ENCODE peak calls at places on chromosome 18, in four cellular contexts. One of them, this sample, is unnamed.

GRCh38 chr18:13893418-13893760 is 21.9 kb downstream of the MC2R start:
- ATAC-seq in activated CD8-positive, alpha-beta memory T cell treated with anti-CD3 and anti-CD28 coated beads, Interleukin-2, amount 10 ng/mL, durations not matched to agents 7 days and 5 days: no peak
- ATAC-seq in activated CD8-positive, alpha-beta T cell treated with anti-CD3 and anti-CD28 coated beads for 36 hours: no peak
- ATAC-seq in gastroesophageal sphincter: no peak
- ATAC-seq in this sample: peak

GRCh38 chr18:48990497-48991298 is 39.9 kb upstream of the SMAD7 start:
- ATAC-seq in activated CD8-positive, alpha-beta memory T cell treated with anti-CD3 and anti-CD28 coated beads, Interleukin-2, amount 10 ng/mL, durations not matched to agents 7 days and 5 days: no peak
- ATAC-seq in activated CD8-positive, alpha-beta T cell treated with anti-CD3 and anti-CD28 coated beads for 36 hours: peak
- ATAC-seq in gastroesophageal sphincter: no peak
- ATAC-seq in this sample: peak

GRCh38 chr18:45566025-45566740 is 49.1 kb upstream of the SLC14A2 start:
- ATAC-seq in activated CD8-positive, alpha-beta memory T cell treated with anti-CD3 and anti-CD28 coated beads, Interleukin-2, amount 10 ng/mL, durations not matched to agents 7 days and 5 days: no peak
- ATAC-seq in activated CD8-positive, alpha-beta T cell treated with anti-CD3 and anti-CD28 coated beads for 36 hours: no peak
- ATAC-seq in gastroesophageal sphincter: peak
- ATAC-seq in this sample: no peak

GRCh38 chr18:46660955-46661749 is 4.1 kb upstream of the LOXHD1 start:
- ATAC-seq in activated CD8-positive, alpha-beta memory T cell treated with anti-CD3 and anti-CD28 coated beads, Interleukin-2, amount 10 ng/mL, durations not matched to agents 7 days and 5 days: no peak
- ATAC-seq in activated CD8-positive, alpha-beta T cell treated with anti-CD3 and anti-CD28 coated beads for 36 hours: no peak
- ATAC-seq in gastroesophageal sphincter: no peak
- ATAC-seq in this sample: no peak

GRCh38 chr18:21184396-21184996 is 57.5 kb upstream of the GREB1L start:
- ATAC-seq in activated CD8-positive, alpha-beta memory T cell treated with anti-CD3 and anti-CD28 coated beads, Interleukin-2, amount 10 ng/mL, durations not matched to agents 7 days and 5 days: no peak
- ATAC-seq in activated CD8-positive, alpha-beta T cell treated with anti-CD3 and anti-CD28 coated beads for 36 hours: no peak
- ATAC-seq in gastroesophageal sphincter: no peak
- ATAC-seq in this sample: no peak

GRCh38 chr18:77234504-77235365 is 14.9 kb upstream of the GALR1 start:
- ATAC-seq in activated CD8-positive, alpha-beta memory T cell treated with anti-CD3 and anti-CD28 coated beads, Interleukin-2, amount 10 ng/mL, durations not matched to agents 7 days and 5 days: no peak
- ATAC-seq in activated CD8-positive, alpha-beta T cell treated with anti-CD3 and anti-CD28 coated beads for 36 hours: no peak
- ATAC-seq in gastroesophageal sphincter: no peak
- ATAC-seq in this sample: no peak

GRCh38 chr18:59994357-59994756 is 94.6 kb downstream of the PMAIP1 start:
- ATAC-seq in activated CD8-positive, alpha-beta memory T cell treated with anti-CD3 and anti-CD28 coated beads, Interleukin-2, amount 10 ng/mL, durations not matched to agents 7 days and 5 days: no peak
- ATAC-seq in activated CD8-positive, alpha-beta T cell treated with anti-CD3 and anti-CD28 coated beads for 36 hours: no peak
- ATAC-seq in gastroesophageal sphincter: no peak
- ATAC-seq in this sample: no peak

GRCh38 chr18:35616664-35617423 is 35.3 kb downstream of the GALNT1 start:
- ATAC-seq in activated CD8-positive, alpha-beta memory T cell treated with anti-CD3 and anti-CD28 coated beads, Interleukin-2, amount 10 ng/mL, durations not matched to agents 7 days and 5 days: peak
- ATAC-seq in activated CD8-positive, alpha-beta T cell treated with anti-CD3 and anti-CD28 coated beads for 36 hours: peak
- ATAC-seq in gastroesophageal sphincter: peak
- ATAC-seq in this sample: peak

GRCh38 chr18:23887493-23887892 is 127.1 kb upstream of the TTC39C start:
- ATAC-seq in activated CD8-positive, alpha-beta memory T cell treated with anti-CD3 and anti-CD28 coated beads, Interleukin-2, amount 10 ng/mL, durations not matched to agents 7 days and 5 days: no peak
- ATAC-seq in activated CD8-positive, alpha-beta T cell treated with anti-CD3 and anti-CD28 coated beads for 36 hours: no peak
- ATAC-seq in gastroesophageal sphincter: no peak
- ATAC-seq in this sample: no peak

GRCh38 chr18:61589053-61589723 is 256.0 kb downstream of the CDH20 start:
- ATAC-seq in activated CD8-positive, alpha-beta memory T cell treated with anti-CD3 and anti-CD28 coated beads, Interleukin-2, amount 10 ng/mL, durations not matched to agents 7 days and 5 days: no peak
- ATAC-seq in activated CD8-positive, alpha-beta T cell treated with anti-CD3 and anti-CD28 coated beads for 36 hours: no peak
- ATAC-seq in gastroesophageal sphincter: no peak
- ATAC-seq in this sample: no peak

GRCh38 chr18:58605027-58606020 is 23.6 kb downstream of the ALPK2 start:
- ATAC-seq in activated CD8-positive, alpha-beta memory T cell treated with anti-CD3 and anti-CD28 coated beads, Interleukin-2, amount 10 ng/mL, durations not matched to agents 7 days and 5 days: no peak
- ATAC-seq in activated CD8-positive, alpha-beta T cell treated with anti-CD3 and anti-CD28 coated beads for 36 hours: peak
- ATAC-seq in gastroesophageal sphincter: no peak
- ATAC-seq in this sample: peak

GRCh38 chr18:1053654-1054315 is 149.1 kb downstream of the ADCYAP1 start:
- ATAC-seq in activated CD8-positive, alpha-beta memory T cell treated with anti-CD3 and anti-CD28 coated beads, Interleukin-2, amount 10 ng/mL, durations not matched to agents 7 days and 5 days: no peak
- ATAC-seq in activated CD8-positive, alpha-beta T cell treated with anti-CD3 and anti-CD28 coated beads for 36 hours: no peak
- ATAC-seq in gastroesophageal sphincter: no peak
- ATAC-seq in this sample: no peak

GRCh38 chr18:59075923-59076322 is 63.8 kb upstream of the SEC11C start:
- ATAC-seq in activated CD8-positive, alpha-beta memory T cell treated with anti-CD3 and anti-CD28 coated beads, Interleukin-2, amount 10 ng/mL, durations not matched to agents 7 days and 5 days: no peak
- ATAC-seq in activated CD8-positive, alpha-beta T cell treated with anti-CD3 and anti-CD28 coated beads for 36 hours: no peak
- ATAC-seq in gastroesophageal sphincter: no peak
- ATAC-seq in this sample: no peak

GRCh38 chr18:58407263-58407648 is 221.6 kb downstream of the ALPK2 start:
- ATAC-seq in activated CD8-positive, alpha-beta memory T cell treated with anti-CD3 and anti-CD28 coated beads, Interleukin-2, amount 10 ng/mL, durations not matched to agents 7 days and 5 days: no peak
- ATAC-seq in activated CD8-positive, alpha-beta T cell treated with anti-CD3 and anti-CD28 coated beads for 36 hours: no peak
- ATAC-seq in gastroesophageal sphincter: no peak
- ATAC-seq in this sample: no peak

GRCh38 chr18:14933049-14933851 is 185.3 kb downstream of the ANKRD30B start:
- ATAC-seq in activated CD8-positive, alpha-beta memory T cell treated with anti-CD3 and anti-CD28 coated beads, Interleukin-2, amount 10 ng/mL, durations not matched to agents 7 days and 5 days: no peak
- ATAC-seq in activated CD8-positive, alpha-beta T cell treated with anti-CD3 and anti-CD28 coated beads for 36 hours: no peak
- ATAC-seq in gastroesophageal sphincter: no peak
- ATAC-seq in this sample: no peak

GRCh38 chr18:36066731-36067117 is 635 bp downstream of the RPRD1A start:
- ATAC-seq in activated CD8-positive, alpha-beta memory T cell treated with anti-CD3 and anti-CD28 coated beads, Interleukin-2, amount 10 ng/mL, durations not matched to agents 7 days and 5 days: no peak
- ATAC-seq in activated CD8-positive, alpha-beta T cell treated with anti-CD3 and anti-CD28 coated beads for 36 hours: no peak
- ATAC-seq in gastroesophageal sphincter: no peak
- ATAC-seq in this sample: no peak

GRCh38 chr18:64094210-64094609 is 54.7 kb downstream of the LINC00305 start:
- ATAC-seq in activated CD8-positive, alpha-beta memory T cell treated with anti-CD3 and anti-CD28 coated beads, Interleukin-2, amount 10 ng/mL, durations not matched to agents 7 days and 5 days: no peak
- ATAC-seq in activated CD8-positive, alpha-beta T cell treated with anti-CD3 and anti-CD28 coated beads for 36 hours: no peak
- ATAC-seq in gastroesophageal sphincter: no peak
- ATAC-seq in this sample: no peak

GRCh38 chr18:67183398-67183797 is 333.1 kb downstream of the DSEL start:
- ATAC-seq in activated CD8-positive, alpha-beta memory T cell treated with anti-CD3 and anti-CD28 coated beads, Interleukin-2, amount 10 ng/mL, durations not matched to agents 7 days and 5 days: no peak
- ATAC-seq in activated CD8-positive, alpha-beta T cell treated with anti-CD3 and anti-CD28 coated beads for 36 hours: no peak
- ATAC-seq in gastroesophageal sphincter: no peak
- ATAC-seq in this sample: no peak

GRCh38 chr18:47876813-47877212 is 53.6 kb downstream of the SMAD2 start:
- ATAC-seq in activated CD8-positive, alpha-beta memory T cell treated with anti-CD3 and anti-CD28 coated beads, Interleukin-2, amount 10 ng/mL, durations not matched to agents 7 days and 5 days: no peak
- ATAC-seq in activated CD8-positive, alpha-beta T cell treated with anti-CD3 and anti-CD28 coated beads for 36 hours: no peak
- ATAC-seq in gastroesophageal sphincter: no peak
- ATAC-seq in this sample: no peak

GRCh38 chr18:36196239-36196995 is 9.1 kb downstream of the MOCOS start:
- ATAC-seq in activated CD8-positive, alpha-beta memory T cell treated with anti-CD3 and anti-CD28 coated beads, Interleukin-2, amount 10 ng/mL, durations not matched to agents 7 days and 5 days: no peak
- ATAC-seq in activated CD8-positive, alpha-beta T cell treated with anti-CD3 and anti-CD28 coated beads for 36 hours: no peak
- ATAC-seq in gastroesophageal sphincter: no peak
- ATAC-seq in this sample: no peak

GRCh38 chr18:9039441-9039950 is 63.0 kb upstream of the NDUFV2 start:
- ATAC-seq in activated CD8-positive, alpha-beta memory T cell treated with anti-CD3 and anti-CD28 coated beads, Interleukin-2, amount 10 ng/mL, durations not matched to agents 7 days and 5 days: no peak
- ATAC-seq in activated CD8-positive, alpha-beta T cell treated with anti-CD3 and anti-CD28 coated beads for 36 hours: no peak
- ATAC-seq in gastroesophageal sphincter: no peak
- ATAC-seq in this sample: no peak

GRCh38 chr18:44893045-44893706 is 212.5 kb downstream of the SETBP1 start:
- ATAC-seq in activated CD8-positive, alpha-beta memory T cell treated with anti-CD3 and anti-CD28 coated beads, Interleukin-2, amount 10 ng/mL, durations not matched to agents 7 days and 5 days: peak
- ATAC-seq in activated CD8-positive, alpha-beta T cell treated with anti-CD3 and anti-CD28 coated beads for 36 hours: peak
- ATAC-seq in gastroesophageal sphincter: no peak
- ATAC-seq in this sample: peak

GRCh38 chr18:74689251-74689650 is 91.6 kb downstream of the ZNF407 start:
- ATAC-seq in activated CD8-positive, alpha-beta memory T cell treated with anti-CD3 and anti-CD28 coated beads, Interleukin-2, amount 10 ng/mL, durations not matched to agents 7 days and 5 days: no peak
- ATAC-seq in activated CD8-positive, alpha-beta T cell treated with anti-CD3 and anti-CD28 coated beads for 36 hours: no peak
- ATAC-seq in gastroesophageal sphincter: no peak
- ATAC-seq in this sample: no peak

GRCh38 chr18:68679531-68679930 is 35.4 kb downstream of the TMX3 start:
- ATAC-seq in activated CD8-positive, alpha-beta memory T cell treated with anti-CD3 and anti-CD28 coated beads, Interleukin-2, amount 10 ng/mL, durations not matched to agents 7 days and 5 days: no peak
- ATAC-seq in activated CD8-positive, alpha-beta T cell treated with anti-CD3 and anti-CD28 coated beads for 36 hours: no peak
- ATAC-seq in gastroesophageal sphincter: peak
- ATAC-seq in this sample: no peak

GRCh38 chr18:814300-815084 is 2.5 kb upstream of the YES1 start:
- ATAC-seq in activated CD8-positive, alpha-beta memory T cell treated with anti-CD3 and anti-CD28 coated beads, Interleukin-2, amount 10 ng/mL, durations not matched to agents 7 days and 5 days: no peak
- ATAC-seq in activated CD8-positive, alpha-beta T cell treated with anti-CD3 and anti-CD28 coated beads for 36 hours: no peak
- ATAC-seq in gastroesophageal sphincter: no peak
- ATAC-seq in this sample: no peak

GRCh38 chr18:49228182-49228581 is 232.3 kb downstream of the DYM start:
- ATAC-seq in activated CD8-positive, alpha-beta memory T cell treated with anti-CD3 and anti-CD28 coated beads, Interleukin-2, amount 10 ng/mL, durations not matched to agents 7 days and 5 days: no peak
- ATAC-seq in activated CD8-positive, alpha-beta T cell treated with anti-CD3 and anti-CD28 coated beads for 36 hours: no peak
- ATAC-seq in gastroesophageal sphincter: no peak
- ATAC-seq in this sample: no peak

GRCh38 chr18:34875150-34875549 is 165.1 kb downstream of the DTNA start:
- ATAC-seq in activated CD8-positive, alpha-beta memory T cell treated with anti-CD3 and anti-CD28 coated beads, Interleukin-2, amount 10 ng/mL, durations not matched to agents 7 days and 5 days: no peak
- ATAC-seq in activated CD8-positive, alpha-beta T cell treated with anti-CD3 and anti-CD28 coated beads for 36 hours: no peak
- ATAC-seq in gastroesophageal sphincter: no peak
- ATAC-seq in this sample: no peak

GRCh38 chr18:24497052-24497754 is 36.8 kb downstream of the HRH4 start:
- ATAC-seq in activated CD8-positive, alpha-beta memory T cell treated with anti-CD3 and anti-CD28 coated beads, Interleukin-2, amount 10 ng/mL, durations not matched to agents 7 days and 5 days: no peak
- ATAC-seq in activated CD8-positive, alpha-beta T cell treated with anti-CD3 and anti-CD28 coated beads for 36 hours: no peak
- ATAC-seq in gastroesophageal sphincter: peak
- ATAC-seq in this sample: no peak

GRCh38 chr18:24538421-24539264 is 78.2 kb downstream of the HRH4 start:
- ATAC-seq in activated CD8-positive, alpha-beta memory T cell treated with anti-CD3 and anti-CD28 coated beads, Interleukin-2, amount 10 ng/mL, durations not matched to agents 7 days and 5 days: no peak
- ATAC-seq in activated CD8-positive, alpha-beta T cell treated with anti-CD3 and anti-CD28 coated beads for 36 hours: no peak
- ATAC-seq in gastroesophageal sphincter: no peak
- ATAC-seq in this sample: no peak

GRCh38 chr18:8595445-8595844 is 13.8 kb upstream of the RAB12 start:
- ATAC-seq in activated CD8-positive, alpha-beta memory T cell treated with anti-CD3 and anti-CD28 coated beads, Interleukin-2, amount 10 ng/mL, durations not matched to agents 7 days and 5 days: no peak
- ATAC-seq in activated CD8-positive, alpha-beta T cell treated with anti-CD3 and anti-CD28 coated beads for 36 hours: no peak
- ATAC-seq in gastroesophageal sphincter: no peak
- ATAC-seq in this sample: no peak

GRCh38 chr18:26628017-26628416 is 79.7 kb upstream of the KCTD1 start:
- ATAC-seq in activated CD8-positive, alpha-beta memory T cell treated with anti-CD3 and anti-CD28 coated beads, Interleukin-2, amount 10 ng/mL, durations not matched to agents 7 days and 5 days: no peak
- ATAC-seq in activated CD8-positive, alpha-beta T cell treated with anti-CD3 and anti-CD28 coated beads for 36 hours: no peak
- ATAC-seq in gastroesophageal sphincter: no peak
- ATAC-seq in this sample: no peak

GRCh38 chr18:12470382-12471090 is 62.8 kb downstream of the PRELID3A start:
- ATAC-seq in activated CD8-positive, alpha-beta memory T cell treated with anti-CD3 and anti-CD28 coated beads, Interleukin-2, amount 10 ng/mL, durations not matched to agents 7 days and 5 days: no peak
- ATAC-seq in activated CD8-positive, alpha-beta T cell treated with anti-CD3 and anti-CD28 coated beads for 36 hours: no peak
- ATAC-seq in gastroesophageal sphincter: no peak
- ATAC-seq in this sample: no peak

GRCh38 chr18:47254341-47254939 is 3.0 kb upstream of the SKOR2 start:
- ATAC-seq in activated CD8-positive, alpha-beta memory T cell treated with anti-CD3 and anti-CD28 coated beads, Interleukin-2, amount 10 ng/mL, durations not matched to agents 7 days and 5 days: no peak
- ATAC-seq in activated CD8-positive, alpha-beta T cell treated with anti-CD3 and anti-CD28 coated beads for 36 hours: no peak
- ATAC-seq in gastroesophageal sphincter: no peak
- ATAC-seq in this sample: no peak

GRCh38 chr18:2997429-2997828 is 15.5 kb downstream of the LPIN2 start:
- ATAC-seq in activated CD8-positive, alpha-beta memory T cell treated with anti-CD3 and anti-CD28 coated beads, Interleukin-2, amount 10 ng/mL, durations not matched to agents 7 days and 5 days: no peak
- ATAC-seq in activated CD8-positive, alpha-beta T cell treated with anti-CD3 and anti-CD28 coated beads for 36 hours: peak
- ATAC-seq in gastroesophageal sphincter: no peak
- ATAC-seq in this sample: no peak

GRCh38 chr18:23191952-23192662 is 56.8 kb downstream of the CABLES1 start:
- ATAC-seq in activated CD8-positive, alpha-beta memory T cell treated with anti-CD3 and anti-CD28 coated beads, Interleukin-2, amount 10 ng/mL, durations not matched to agents 7 days and 5 days: no peak
- ATAC-seq in activated CD8-positive, alpha-beta T cell treated with anti-CD3 and anti-CD28 coated beads for 36 hours: no peak
- ATAC-seq in gastroesophageal sphincter: no peak
- ATAC-seq in this sample: no peak